ENCODE peak calls at places on chromosomes 11 and 22, in eight cellular contexts. F is AG09309; A is stimulated activated CD4-positive, alpha-beta T cell treated with anti-CD3 and anti-CD28 coated beads, Interleukin-12 subunit alpha, Interleukin-12 subunit beta, amount 100 ng/mL, for 48 hours; E is AML-193; R is cardiac fibroblast; W is germinal center; S is C1 segment of cervical spinal cord; X is A549. O is an unnamed sample.

GRCh38 chr11:3102641-3102921 is 45.4 kb upstream of the CARS1 start:
- DNase-seq in F (no peak), A (no peak), E (no peak), R (no peak), W (no peak), S (no peak), X (no peak), O (no peak)

GRCh38 chr22:29801796-29802195 is 34.6 kb downstream of the UQCR10 start:
- DNase-seq in F (no peak), A (no peak), E (no peak), R (no peak), W (no peak), S (no peak), X (no peak), O (no peak)

GRCh38 chr11:64156235-64157011 is 9.5 kb downstream of the MACROD1 start:
- DNase-seq in F (no peak), A (no peak), E (no peak), R (no peak), W (no peak), S (no peak), X (no peak), O (no peak)

GRCh38 chr11:64081663-64082442 is 46.1 kb downstream of the FLRT1 start:
- DNase-seq in F (no peak), A (no peak), E (no peak), R (no peak), W (no peak), S (no peak), X (no peak), O (no peak)

GRCh38 chr22:32999039-32999861 is 58.9 kb downstream of the SYN3 start:
- DNase-seq in F (no peak), A (no peak), E (no peak), R (no peak), W (no peak), S (no peak), X (no peak), O (no peak)

GRCh38 chr11:65391007-65391406 is 4.6 kb downstream of the FRMD8 start:
- DNase-seq in F (no peak), A (no peak), E (no peak), R (peak; percentile 42), W (no peak), S (no peak), X (peak; percentile 30), O (peak; percentile 53)

GRCh38 chr11:68256331-68256741 is 15.4 kb downstream of the C11orf24 start:
- DNase-seq in F (no peak), A (no peak), E (no peak), R (peak; percentile 49), W (no peak), S (no peak), X (no peak), O (peak; percentile 51)

GRCh38 chr22:27245056-27245455 is 556.5 kb downstream of the MN1 start:
- DNase-seq in F (no peak), A (no peak), E (no peak), R (no peak), W (no peak), S (no peak), X (no peak), O (no peak)

GRCh38 chr11:95764267-95764898 is 25.2 kb downstream of the FAM76B start:
- DNase-seq in F (peak; percentile 28), A (no peak), E (peak; percentile 79), R (peak; percentile 79), W (peak; percentile 67), S (no peak), X (peak; percentile 13), O (peak; percentile 67)

GRCh38 chr11:59545179-59546020 is 34.1 kb downstream of the OR4D9 start:
- DNase-seq in F (no peak), A (no peak), E (no peak), R (peak; percentile 84), W (no peak), S (no peak), X (peak; percentile 76), O (peak; percentile 62)

O was measured in COLO829.